ENCODE peak calls at places on chromosome 20, in six cellular contexts. One of them, this sample, is unnamed.
A peak's percentile ranks its signal among the peaks of the same experiment; 100 is the strongest.

GRCh38 chr20:43983359-43983758 is 68.7 kb downstream of the TOX2 start:
- DNase-seq in A549: peak; percentile 27
- DNase-seq in left colon: peak; percentile 85
- DNase-seq in stimulated activated CD4-positive, alpha-beta T cell treated with anti-CD3 and anti-CD28 coated beads, Interleukin-2, amount 100 ng/mL, for 48 hours: peak; percentile 60
- DNase-seq in posterior cingulate gyrus: no peak
- DNase-seq in mucosa of descending colon: peak; percentile 86
- DNase-seq in this sample: peak; percentile 66

GRCh38 chr20:50187403-50188051 is 3.1 kb upstream of the CEBPB start:
- DNase-seq in left colon: peak; percentile 43
- DNase-seq in posterior cingulate gyrus: peak; percentile 34
- DNase-seq in mucosa of descending colon: peak; percentile 56
- DNase-seq in A549: peak; percentile 88
- DNase-seq in stimulated activated CD4-positive, alpha-beta T cell treated with anti-CD3 and anti-CD28 coated beads, Interleukin-2, amount 100 ng/mL, for 48 hours: no peak
- DNase-seq in this sample: no peak

GRCh38 chr20:37524859-37525708 is 2.6 kb downstream of the BLCAP start:
- DNase-seq in posterior cingulate gyrus: no peak
- DNase-seq in mucosa of descending colon: no peak
- DNase-seq in A549: no peak
- DNase-seq in stimulated activated CD4-positive, alpha-beta T cell treated with anti-CD3 and anti-CD28 coated beads, Interleukin-2, amount 100 ng/mL, for 48 hours: no peak
- DNase-seq in left colon: no peak
- DNase-seq in this sample: peak; percentile 67

GRCh38 chr20:22529150-22530019 is 55.0 kb downstream of the FOXA2 start:
- DNase-seq in stimulated activated CD4-positive, alpha-beta T cell treated with anti-CD3 and anti-CD28 coated beads, Interleukin-2, amount 100 ng/mL, for 48 hours: no peak
- DNase-seq in mucosa of descending colon: no peak
- DNase-seq in A549: no peak
- DNase-seq in posterior cingulate gyrus: no peak
- DNase-seq in left colon: no peak
- DNase-seq in this sample: no peak

GRCh38 chr20:37162674-37163073 is 16.5 kb upstream of the RPN2 start:
- DNase-seq in mucosa of descending colon: no peak
- DNase-seq in posterior cingulate gyrus: no peak
- DNase-seq in A549: no peak
- DNase-seq in stimulated activated CD4-positive, alpha-beta T cell treated with anti-CD3 and anti-CD28 coated beads, Interleukin-2, amount 100 ng/mL, for 48 hours: no peak
- DNase-seq in left colon: no peak
- DNase-seq in this sample: no peak

GRCh38 chr20:54364919-54365318 is 110.5 kb upstream of the DOK5 start:
- DNase-seq in posterior cingulate gyrus: no peak
- DNase-seq in A549: no peak
- DNase-seq in left colon: no peak
- DNase-seq in stimulated activated CD4-positive, alpha-beta T cell treated with anti-CD3 and anti-CD28 coated beads, Interleukin-2, amount 100 ng/mL, for 48 hours: no peak
- DNase-seq in mucosa of descending colon: no peak
- DNase-seq in this sample: no peak

GRCh38 chr20:57435498-57436222 is 44.5 kb downstream of the RBM38 start:
- DNase-seq in left colon: peak; percentile 77
- DNase-seq in stimulated activated CD4-positive, alpha-beta T cell treated with anti-CD3 and anti-CD28 coated beads, Interleukin-2, amount 100 ng/mL, for 48 hours: no peak
- DNase-seq in mucosa of descending colon: peak; percentile 79
- DNase-seq in A549: peak; percentile 30
- DNase-seq in posterior cingulate gyrus: peak; percentile 76
- DNase-seq in this sample: peak; percentile 41

GRCh38 chr20:33893314-33893713 is 82.2 kb downstream of the CHMP4B start:
- DNase-seq in stimulated activated CD4-positive, alpha-beta T cell treated with anti-CD3 and anti-CD28 coated beads, Interleukin-2, amount 100 ng/mL, for 48 hours: no peak
- DNase-seq in left colon: no peak
- DNase-seq in mucosa of descending colon: no peak
- DNase-seq in posterior cingulate gyrus: no peak
- DNase-seq in A549: no peak
- DNase-seq in this sample: no peak

GRCh38 chr20:436476-436875 is 25.9 kb downstream of the TBC1D20 start:
- DNase-seq in left colon: no peak
- DNase-seq in A549: no peak
- DNase-seq in stimulated activated CD4-positive, alpha-beta T cell treated with anti-CD3 and anti-CD28 coated beads, Interleukin-2, amount 100 ng/mL, for 48 hours: no peak
- DNase-seq in mucosa of descending colon: no peak
- DNase-seq in posterior cingulate gyrus: no peak
- DNase-seq in this sample: no peak

GRCh38 chr20:15375836-15376235 is 1038.4 kb upstream of the FLRT3 start:
- DNase-seq in stimulated activated CD4-positive, alpha-beta T cell treated with anti-CD3 and anti-CD28 coated beads, Interleukin-2, amount 100 ng/mL, for 48 hours: no peak
- DNase-seq in posterior cingulate gyrus: no peak
- DNase-seq in left colon: no peak
- DNase-seq in A549: no peak
- DNase-seq in mucosa of descending colon: no peak
- DNase-seq in this sample: no peak

GRCh38 chr20:47080365-47080764 is 185.7 kb downstream of the EYA2 start:
- DNase-seq in left colon: no peak
- DNase-seq in A549: no peak
- DNase-seq in posterior cingulate gyrus: no peak
- DNase-seq in stimulated activated CD4-positive, alpha-beta T cell treated with anti-CD3 and anti-CD28 coated beads, Interleukin-2, amount 100 ng/mL, for 48 hours: no peak
- DNase-seq in mucosa of descending colon: no peak
- DNase-seq in this sample: no peak

GRCh38 chr20:34334654-34335407 is 28.2 kb upstream of the ITCH start:
- DNase-seq in posterior cingulate gyrus: peak; percentile 87
- DNase-seq in mucosa of descending colon: no peak
- DNase-seq in stimulated activated CD4-positive, alpha-beta T cell treated with anti-CD3 and anti-CD28 coated beads, Interleukin-2, amount 100 ng/mL, for 48 hours: no peak
- DNase-seq in A549: no peak
- DNase-seq in left colon: no peak
- DNase-seq in this sample: no peak

GRCh38 chr20:37921341-37921929 is 18.5 kb downstream of the VSTM2L start:
- DNase-seq in stimulated activated CD4-positive, alpha-beta T cell treated with anti-CD3 and anti-CD28 coated beads, Interleukin-2, amount 100 ng/mL, for 48 hours: no peak
- DNase-seq in left colon: no peak
- DNase-seq in posterior cingulate gyrus: no peak
- DNase-seq in A549: no peak
- DNase-seq in mucosa of descending colon: no peak
- DNase-seq in this sample: no peak

GRCh38 chr20:63628246-63628975 is 1.5 kb upstream of the GMEB2 start:
- DNase-seq in A549: peak; percentile 92
- DNase-seq in posterior cingulate gyrus: no peak
- DNase-seq in left colon: peak; percentile 69
- DNase-seq in mucosa of descending colon: peak; percentile 80
- DNase-seq in stimulated activated CD4-positive, alpha-beta T cell treated with anti-CD3 and anti-CD28 coated beads, Interleukin-2, amount 100 ng/mL, for 48 hours: peak; percentile 64
- DNase-seq in this sample: peak; percentile 74

GRCh38 chr20:43680976-43681375 is 14.1 kb downstream of the MYBL2 start:
- DNase-seq in A549: no peak
- DNase-seq in stimulated activated CD4-positive, alpha-beta T cell treated with anti-CD3 and anti-CD28 coated beads, Interleukin-2, amount 100 ng/mL, for 48 hours: no peak
- DNase-seq in left colon: no peak
- DNase-seq in mucosa of descending colon: no peak
- DNase-seq in posterior cingulate gyrus: no peak
- DNase-seq in this sample: no peak

GRCh38 chr20:14142171-14142570 is 146.9 kb downstream of the MACROD2 start:
- DNase-seq in mucosa of descending colon: no peak
- DNase-seq in left colon: peak; percentile 16
- DNase-seq in stimulated activated CD4-positive, alpha-beta T cell treated with anti-CD3 and anti-CD28 coated beads, Interleukin-2, amount 100 ng/mL, for 48 hours: no peak
- DNase-seq in A549: peak; percentile 79
- DNase-seq in posterior cingulate gyrus: peak; percentile 34
- DNase-seq in this sample: peak; percentile 38

GRCh38 chr20:34562643-34563042 is 4.1 kb downstream of the MAP1LC3A start:
- DNase-seq in stimulated activated CD4-positive, alpha-beta T cell treated with anti-CD3 and anti-CD28 coated beads, Interleukin-2, amount 100 ng/mL, for 48 hours: no peak
- DNase-seq in mucosa of descending colon: no peak
- DNase-seq in A549: peak; percentile 39
- DNase-seq in posterior cingulate gyrus: peak; percentile 45
- DNase-seq in left colon: no peak
- DNase-seq in this sample: no peak

GRCh38 chr20:46087161-46087560 is 2.6 kb downstream of the NCOA5 start:
- DNase-seq in A549: peak; percentile 19
- DNase-seq in left colon: no peak
- DNase-seq in mucosa of descending colon: no peak
- DNase-seq in stimulated activated CD4-positive, alpha-beta T cell treated with anti-CD3 and anti-CD28 coated beads, Interleukin-2, amount 100 ng/mL, for 48 hours: no peak
- DNase-seq in posterior cingulate gyrus: no peak
- DNase-seq in this sample: no peak

GRCh38 chr20:51541189-51542032 is 1.1 kb downstream of the NFATC2 start:
- DNase-seq in mucosa of descending colon: peak; percentile 72
- DNase-seq in A549: no peak
- DNase-seq in left colon: peak; percentile 71
- DNase-seq in stimulated activated CD4-positive, alpha-beta T cell treated with anti-CD3 and anti-CD28 coated beads, Interleukin-2, amount 100 ng/mL, for 48 hours: peak; percentile 65
- DNase-seq in posterior cingulate gyrus: peak; percentile 49
- DNase-seq in this sample: peak; percentile 86

GRCh38 chr20:35907017-35907685 is 47.2 kb downstream of the SCAND1 start:
- DNase-seq in A549: no peak
- DNase-seq in mucosa of descending colon: no peak
- DNase-seq in stimulated activated CD4-positive, alpha-beta T cell treated with anti-CD3 and anti-CD28 coated beads, Interleukin-2, amount 100 ng/mL, for 48 hours: no peak
- DNase-seq in posterior cingulate gyrus: no peak
- DNase-seq in left colon: no peak
- DNase-seq in this sample: no peak

GRCh38 chr20:33463332-33464101 is 20.0 kb upstream of the SNTA1 start:
- DNase-seq in A549: no peak
- DNase-seq in left colon: no peak
- DNase-seq in mucosa of descending colon: no peak
- DNase-seq in posterior cingulate gyrus: no peak
- DNase-seq in stimulated activated CD4-positive, alpha-beta T cell treated with anti-CD3 and anti-CD28 coated beads, Interleukin-2, amount 100 ng/mL, for 48 hours: no peak
- DNase-seq in this sample: no peak

GRCh38 chr20:14470231-14470894 is 133.0 kb upstream of the FLRT3 start:
- DNase-seq in left colon: peak; percentile 52
- DNase-seq in posterior cingulate gyrus: no peak
- DNase-seq in A549: peak; percentile 58
- DNase-seq in stimulated activated CD4-positive, alpha-beta T cell treated with anti-CD3 and anti-CD28 coated beads, Interleukin-2, amount 100 ng/mL, for 48 hours: no peak
- DNase-seq in mucosa of descending colon: peak; percentile 65
- DNase-seq in this sample: peak; percentile 80

GRCh38 chr20:42183147-42183546 is 565.0 kb upstream of the CHD6 start:
- DNase-seq in stimulated activated CD4-positive, alpha-beta T cell treated with anti-CD3 and anti-CD28 coated beads, Interleukin-2, amount 100 ng/mL, for 48 hours: no peak
- DNase-seq in mucosa of descending colon: no peak
- DNase-seq in A549: no peak
- DNase-seq in posterior cingulate gyrus: no peak
- DNase-seq in left colon: no peak
- DNase-seq in this sample: no peak

GRCh38 chr20:17536944-17537444 is 5.8 kb upstream of the BFSP1 start:
- DNase-seq in stimulated activated CD4-positive, alpha-beta T cell treated with anti-CD3 and anti-CD28 coated beads, Interleukin-2, amount 100 ng/mL, for 48 hours: peak; percentile 48
- DNase-seq in posterior cingulate gyrus: peak; percentile 34
- DNase-seq in A549: peak; percentile 90
- DNase-seq in mucosa of descending colon: peak; percentile 55
- DNase-seq in left colon: peak; percentile 73
- DNase-seq in this sample: peak; percentile 72

GRCh38 chr20:54011352-54011751 is 59.0 kb downstream of the BCAS1 start:
- DNase-seq in posterior cingulate gyrus: no peak
- DNase-seq in stimulated activated CD4-positive, alpha-beta T cell treated with anti-CD3 and anti-CD28 coated beads, Interleukin-2, amount 100 ng/mL, for 48 hours: no peak
- DNase-seq in mucosa of descending colon: no peak
- DNase-seq in left colon: no peak
- DNase-seq in A549: no peak
- DNase-seq in this sample: no peak

GRCh38 chr20:63321148-63321831 is 28.3 kb downstream of the COL20A1 start:
- DNase-seq in mucosa of descending colon: peak; percentile 21
- DNase-seq in left colon: no peak
- DNase-seq in posterior cingulate gyrus: peak; percentile 68
- DNase-seq in A549: no peak
- DNase-seq in stimulated activated CD4-positive, alpha-beta T cell treated with anti-CD3 and anti-CD28 coated beads, Interleukin-2, amount 100 ng/mL, for 48 hours: no peak
- DNase-seq in this sample: no peak

GRCh38 chr20:4490595-4491280 is 231.0 kb upstream of the PRND start:
- DNase-seq in posterior cingulate gyrus: no peak
- DNase-seq in mucosa of descending colon: no peak
- DNase-seq in stimulated activated CD4-positive, alpha-beta T cell treated with anti-CD3 and anti-CD28 coated beads, Interleukin-2, amount 100 ng/mL, for 48 hours: no peak
- DNase-seq in left colon: no peak
- DNase-seq in A549: no peak
- DNase-seq in this sample: no peak

GRCh38 chr20:50285376-50286173 is 94.9 kb downstream of the CEBPB start:
- DNase-seq in left colon: no peak
- DNase-seq in mucosa of descending colon: peak; percentile 34
- DNase-seq in stimulated activated CD4-positive, alpha-beta T cell treated with anti-CD3 and anti-CD28 coated beads, Interleukin-2, amount 100 ng/mL, for 48 hours: no peak
- DNase-seq in A549: no peak
- DNase-seq in posterior cingulate gyrus: no peak
- DNase-seq in this sample: no peak